ENCODE peak calls at places on chromosomes 6 and 20, in eight cellular contexts. One of them, this sample, is unnamed. For H3K27me3 and H3K4me1, the result is how much of the 10 kb centered on the place peaks cover.

GRCh38 chr20:45229264-45230056 is 8.3 kb downstream of the SEMG2 start:
- DNase-seq in lower lobe of right lung: peak
- DNase-seq in CD8-positive, alpha-beta T cell: no peak
- DNase-seq in heart left ventricle: no peak
- DNase-seq in Caco-2: peak
- DNase-seq in pancreas: peak
- DNase-seq in hepatocyte: peak
- DNase-seq in BE2C: peak
- DNase-seq in this sample: peak

GRCh38 chr20:49505518-49505917 is 23.1 kb upstream of the KCNB1 start:
- DNase-seq in hepatocyte: peak
- DNase-seq in Caco-2: peak
- DNase-seq in lower lobe of right lung: no peak
- DNase-seq in heart left ventricle: peak
- DNase-seq in CD8-positive, alpha-beta T cell: no peak
- DNase-seq in pancreas: no peak
- DNase-seq in BE2C: peak
- DNase-seq in this sample: no peak

GRCh38 chr6:129748212-129748900 is 38.4 kb upstream of the ARHGAP18 start:
- DNase-seq in hepatocyte: peak
- DNase-seq in lower lobe of right lung: no peak
- DNase-seq in CD8-positive, alpha-beta T cell: peak
- DNase-seq in BE2C: peak
- DNase-seq in heart left ventricle: peak
- DNase-seq in Caco-2: peak
- DNase-seq in pancreas: no peak
- DNase-seq in this sample: no peak

GRCh38 chr6:161104966-161105365 is 113.4 kb downstream of the MAP3K4 start:
- DNase-seq in CD8-positive, alpha-beta T cell: no peak
- DNase-seq in Caco-2: no peak
- DNase-seq in lower lobe of right lung: no peak
- DNase-seq in hepatocyte: no peak
- DNase-seq in heart left ventricle: no peak
- DNase-seq in BE2C: no peak
- DNase-seq in pancreas: no peak
- DNase-seq in this sample: no peak

GRCh38 chr6:82006027-82006738 is 241.4 kb downstream of the IBTK start:
- DNase-seq in lower lobe of right lung: peak
- DNase-seq in hepatocyte: peak
- DNase-seq in BE2C: peak
- DNase-seq in heart left ventricle: no peak
- DNase-seq in Caco-2: peak
- DNase-seq in CD8-positive, alpha-beta T cell: no peak
- DNase-seq in pancreas: no peak
- DNase-seq in this sample: no peak

GRCh38 chr6:137781639-137782038 is 85.4 kb upstream of the TNFAIP3 start:
- DNase-seq in CD8-positive, alpha-beta T cell: no peak
- DNase-seq in lower lobe of right lung: no peak
- DNase-seq in Caco-2: no peak
- DNase-seq in pancreas: no peak
- DNase-seq in hepatocyte: no peak
- DNase-seq in heart left ventricle: no peak
- DNase-seq in BE2C: no peak
- DNase-seq in this sample: no peak

GRCh38 chr6:127090051-127090450 is 28.4 kb upstream of the RSPO3 start:
- DNase-seq in BE2C: no peak
- DNase-seq in heart left ventricle: no peak
- DNase-seq in CD8-positive, alpha-beta T cell: no peak
- DNase-seq in Caco-2: no peak
- DNase-seq in hepatocyte: no peak
- DNase-seq in pancreas: no peak
- DNase-seq in lower lobe of right lung: no peak
- DNase-seq in this sample: no peak

GRCh38 chr20:42380287-42380686 is 762.1 kb upstream of the CHD6 start:
- DNase-seq in Caco-2: no peak
- DNase-seq in lower lobe of right lung: no peak
- DNase-seq in CD8-positive, alpha-beta T cell: no peak
- DNase-seq in pancreas: no peak
- DNase-seq in heart left ventricle: no peak
- DNase-seq in BE2C: no peak
- DNase-seq in hepatocyte: no peak
- DNase-seq in this sample: no peak

GRCh38 chr6:37897321-37897720 is 77.8 kb downstream of the ZFAND3 start:
- DNase-seq in BE2C: no peak
- DNase-seq in heart left ventricle: no peak
- DNase-seq in hepatocyte: no peak
- DNase-seq in lower lobe of right lung: no peak
- DNase-seq in pancreas: no peak
- DNase-seq in Caco-2: peak
- DNase-seq in CD8-positive, alpha-beta T cell: no peak
- DNase-seq in this sample: no peak

GRCh38 chr6:88992741-88993557 is 29.5 kb upstream of the RNGTT start:
- DNase-seq in BE2C: no peak
- DNase-seq in hepatocyte: no peak
- DNase-seq in pancreas: no peak
- DNase-seq in Caco-2: no peak
- DNase-seq in lower lobe of right lung: no peak
- DNase-seq in heart left ventricle: no peak
- DNase-seq in CD8-positive, alpha-beta T cell: no peak
- DNase-seq in this sample: no peak

GRCh38 chr20:43727980-43728590 is 1.3 kb upstream of the GTSF1L start:
- DNase-seq in hepatocyte: no peak
- DNase-seq in CD8-positive, alpha-beta T cell: no peak
- DNase-seq in heart left ventricle: no peak
- DNase-seq in BE2C: no peak
- DNase-seq in Caco-2: no peak
- DNase-seq in lower lobe of right lung: no peak
- DNase-seq in pancreas: no peak
- DNase-seq in this sample: no peak

GRCh38 chr6:142300758-142301251 is 1.0 kb upstream of the ADGRG6 start:
- DNase-seq in BE2C: no peak
- DNase-seq in hepatocyte: peak
- DNase-seq in pancreas: no peak
- DNase-seq in CD8-positive, alpha-beta T cell: no peak
- DNase-seq in lower lobe of right lung: peak
- DNase-seq in Caco-2: no peak
- DNase-seq in heart left ventricle: peak
- DNase-seq in this sample: peak

GRCh38 chr6:56555438-56555872 is 87.2 kb downstream of the DST start:
- DNase-seq in hepatocyte: peak
- DNase-seq in lower lobe of right lung: no peak
- DNase-seq in CD8-positive, alpha-beta T cell: no peak
- DNase-seq in pancreas: no peak
- DNase-seq in BE2C: peak
- DNase-seq in heart left ventricle: peak
- DNase-seq in Caco-2: no peak
- DNase-seq in this sample: no peak

GRCh38 chr20:60695223-60695622 is 556.8 kb upstream of the CDH4 start:
- DNase-seq in BE2C: no peak
- DNase-seq in heart left ventricle: no peak
- DNase-seq in CD8-positive, alpha-beta T cell: no peak
- DNase-seq in Caco-2: no peak
- DNase-seq in hepatocyte: peak
- DNase-seq in pancreas: no peak
- DNase-seq in lower lobe of right lung: no peak
- DNase-seq in this sample: no peak

GRCh38 chr6:116060572-116061283 is at the start of gene FRK:
- DNase-seq in lower lobe of right lung: no peak
- DNase-seq in BE2C: no peak
- DNase-seq in pancreas: peak
- DNase-seq in CD8-positive, alpha-beta T cell: no peak
- DNase-seq in Caco-2: peak
- DNase-seq in heart left ventricle: peak
- DNase-seq in hepatocyte: peak
- DNase-seq in this sample: peak

GRCh38 chr6:47343631-47344421 is 34.1 kb upstream of the TNFRSF21 start:
- DNase-seq in lower lobe of right lung: no peak
- DNase-seq in BE2C: peak
- DNase-seq in CD8-positive, alpha-beta T cell: no peak
- DNase-seq in pancreas: no peak
- DNase-seq in heart left ventricle: no peak
- DNase-seq in Caco-2: no peak
- DNase-seq in hepatocyte: peak
- DNase-seq in this sample: no peak

GRCh38 chr6:41083072-41083471 is 10.3 kb downstream of the NFYA start:
- DNase-seq in pancreas: no peak
- DNase-seq in CD8-positive, alpha-beta T cell: no peak
- DNase-seq in lower lobe of right lung: no peak
- DNase-seq in hepatocyte: no peak
- DNase-seq in Caco-2: no peak
- DNase-seq in BE2C: no peak
- DNase-seq in heart left ventricle: no peak
- DNase-seq in this sample: no peak

GRCh38 chr6:146957443-146957842 is 246.8 kb upstream of the STXBP5 start:
- DNase-seq in hepatocyte: no peak
- DNase-seq in heart left ventricle: no peak
- DNase-seq in lower lobe of right lung: no peak
- DNase-seq in Caco-2: no peak
- DNase-seq in BE2C: no peak
- DNase-seq in CD8-positive, alpha-beta T cell: no peak
- DNase-seq in pancreas: no peak
- DNase-seq in this sample: no peak

GRCh38 chr20:18728165-18728866 is 85.3 kb upstream of the SCP2D1 start:
- DNase-seq in lower lobe of right lung: no peak
- DNase-seq in heart left ventricle: no peak
- DNase-seq in CD8-positive, alpha-beta T cell: no peak
- DNase-seq in pancreas: no peak
- DNase-seq in BE2C: no peak
- DNase-seq in hepatocyte: no peak
- DNase-seq in Caco-2: no peak
- DNase-seq in this sample: no peak

GRCh38 chr6:32426338-32426737 is 13.3 kb upstream of the HLA-DRA start:
- DNase-seq in heart left ventricle: no peak
- DNase-seq in pancreas: no peak
- DNase-seq in lower lobe of right lung: no peak
- DNase-seq in CD8-positive, alpha-beta T cell: no peak
- DNase-seq in hepatocyte: no peak
- DNase-seq in Caco-2: no peak
- DNase-seq in BE2C: no peak
- DNase-seq in this sample: no peak
- H3K27me3 ChIP-seq in heart left ventricle: under half
- H3K27me3 ChIP-seq in pancreas: under half
- H3K27me3 ChIP-seq in lower lobe of right lung: under half
- H3K27me3 ChIP-seq in CD8-positive, alpha-beta T cell: under half
- H3K27me3 ChIP-seq in hepatocyte: under half
- H3K27me3 ChIP-seq in Caco-2: under half
- H3K27me3 ChIP-seq in BE2C: under half
- H3K27me3 ChIP-seq in this sample: under half

GRCh38 chr20:59519707-59520014 is 84.7 kb upstream of the PHACTR3 start:
- DNase-seq in lower lobe of right lung: no peak
- DNase-seq in pancreas: no peak
- DNase-seq in BE2C: no peak
- DNase-seq in hepatocyte: no peak
- DNase-seq in Caco-2: no peak
- DNase-seq in heart left ventricle: no peak
- DNase-seq in CD8-positive, alpha-beta T cell: no peak
- DNase-seq in this sample: no peak
- TF ChIP-seq CTCF in lower lobe of right lung: no peak
- TF ChIP-seq CTCF in pancreas: no peak
- TF ChIP-seq CTCF in BE2C: no peak
- TF ChIP-seq CTCF in hepatocyte: no peak
- TF ChIP-seq CTCF in Caco-2: no peak
- TF ChIP-seq CTCF in heart left ventricle: no peak
- TF ChIP-seq CTCF in CD8-positive, alpha-beta T cell: no peak
- TF ChIP-seq CTCF in this sample: no peak

DNA sequence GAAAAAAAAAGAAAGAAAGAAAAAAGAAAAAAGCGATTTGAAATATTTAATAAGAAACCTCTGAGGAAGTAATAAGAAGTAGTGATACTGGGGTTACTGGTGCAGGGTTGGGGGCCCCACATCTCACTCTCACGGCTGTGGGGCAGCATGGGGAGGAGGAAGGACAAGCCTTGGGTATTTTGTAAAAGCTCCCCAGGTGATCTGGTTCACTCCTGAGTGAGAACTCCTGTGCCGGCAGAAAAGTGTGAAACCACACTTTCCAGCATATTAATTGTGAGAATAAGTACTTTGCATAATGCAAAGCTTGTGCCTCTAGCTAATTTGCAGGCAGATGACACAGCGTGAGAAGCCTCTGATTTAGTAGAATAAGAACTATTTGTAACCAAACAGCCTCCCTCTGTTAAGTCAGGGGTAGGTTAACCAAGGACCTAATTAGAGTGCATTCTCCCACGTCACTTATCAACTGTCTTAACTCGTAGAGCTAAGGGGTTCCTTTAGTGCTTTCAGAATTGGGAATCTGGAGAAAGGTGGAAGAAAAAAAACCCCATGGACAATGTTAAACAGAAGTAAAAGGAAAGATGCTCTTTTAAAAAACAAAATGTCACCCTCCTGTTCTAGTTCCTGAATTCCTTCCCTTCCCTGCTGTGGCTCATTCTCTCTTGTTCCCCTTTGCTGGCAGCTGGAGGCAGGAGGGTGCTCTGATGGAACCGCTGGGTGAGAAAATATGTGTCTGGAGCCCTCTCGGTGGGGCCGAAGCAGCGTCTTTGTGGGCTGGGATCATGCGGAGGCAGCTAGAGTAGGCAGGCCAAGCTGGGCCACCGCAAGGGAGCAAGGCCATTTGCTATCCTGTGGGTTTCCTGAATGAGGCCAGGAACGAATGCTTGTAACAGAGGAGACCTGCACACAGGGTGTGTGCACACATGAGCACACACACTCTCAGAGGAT is 108.7 kb downstream of the FYN start:
- DNase-seq in hepatocyte: no peak
- DNase-seq in heart left ventricle: no peak
- DNase-seq in BE2C: no peak
- DNase-seq in lower lobe of right lung: no peak
- DNase-seq in pancreas: no peak
- DNase-seq in Caco-2: no peak
- DNase-seq in CD8-positive, alpha-beta T cell: no peak
- DNase-seq in this sample: no peak
- H3K4me1 ChIP-seq in hepatocyte: under half
- H3K4me1 ChIP-seq in heart left ventricle: half or more
- H3K4me1 ChIP-seq in BE2C: under half
- H3K4me1 ChIP-seq in lower lobe of right lung: half or more
- H3K4me1 ChIP-seq in pancreas: under half
- H3K4me1 ChIP-seq in Caco-2: under half
- H3K4me1 ChIP-seq in CD8-positive, alpha-beta T cell: half or more
- H3K4me1 ChIP-seq in this sample: under half

DNA sequence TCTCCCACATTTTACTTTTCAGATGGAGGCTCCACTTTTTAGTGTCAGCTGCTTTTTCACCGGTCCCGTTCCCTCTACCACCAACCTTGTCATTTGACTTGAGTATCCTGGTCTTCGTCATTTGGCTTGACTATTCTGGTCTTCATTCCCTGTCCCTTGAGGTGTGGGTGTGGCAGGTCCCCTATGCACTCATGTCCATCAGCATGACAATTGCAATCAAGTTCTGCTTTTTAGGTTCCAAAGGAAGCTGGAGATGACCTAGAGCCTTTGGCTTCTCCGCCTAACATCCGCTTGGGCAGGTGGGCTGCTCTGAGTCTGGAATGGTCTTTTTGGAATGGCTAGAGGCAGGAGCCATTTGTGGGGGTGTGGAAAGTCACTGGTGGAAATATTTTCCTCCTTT is 99.8 kb upstream of the MLN start:
- DNase-seq in CD8-positive, alpha-beta T cell: no peak
- DNase-seq in BE2C: no peak
- DNase-seq in heart left ventricle: no peak
- DNase-seq in lower lobe of right lung: no peak
- DNase-seq in hepatocyte: no peak
- DNase-seq in Caco-2: no peak
- DNase-seq in pancreas: no peak
- DNase-seq in this sample: no peak
- H3K27me3 ChIP-seq in CD8-positive, alpha-beta T cell: under half
- H3K27me3 ChIP-seq in BE2C: under half
- H3K27me3 ChIP-seq in heart left ventricle: under half
- H3K27me3 ChIP-seq in lower lobe of right lung: under half
- H3K27me3 ChIP-seq in hepatocyte: under half
- H3K27me3 ChIP-seq in Caco-2: under half
- H3K27me3 ChIP-seq in pancreas: under half
- H3K27me3 ChIP-seq in this sample: under half

GRCh38 chr6:34858681-34859080 is 29.2 kb downstream of the TAF11 start:
- DNase-seq in Caco-2: peak
- DNase-seq in hepatocyte: no peak
- DNase-seq in lower lobe of right lung: no peak
- DNase-seq in CD8-positive, alpha-beta T cell: no peak
- DNase-seq in heart left ventricle: no peak
- DNase-seq in pancreas: no peak
- DNase-seq in BE2C: no peak
- DNase-seq in this sample: no peak
- TF ChIP-seq CTCF in Caco-2: no peak
- TF ChIP-seq CTCF in hepatocyte: no peak
- TF ChIP-seq CTCF in lower lobe of right lung: no peak
- TF ChIP-seq CTCF in CD8-positive, alpha-beta T cell: no peak
- TF ChIP-seq CTCF in heart left ventricle: no peak
- TF ChIP-seq CTCF in pancreas: no peak
- TF ChIP-seq CTCF in BE2C: peak
- TF ChIP-seq CTCF in this sample: no peak

This sample was measured in left lung.